ENCODE peak calls at places on chromosomes 16 and 17, in nine cellular contexts. One of them, this sample, is unnamed.

GRCh38 chr17:48791128-48792032 is 25.6 kb downstream of the TTLL6 start:
- DNase-seq in A549: peak; percentile 94
- DNase-seq in skeletal muscle cell: no peak
- DNase-seq in effector memory CD4-positive, alpha-beta T cell: no peak
- DNase-seq in NT2/D1: peak; percentile 76
- DNase-seq in mammary epithelial cell: peak; percentile 68
- DNase-seq in lower lobe of right lung: peak; percentile 62
- DNase-seq in lower leg skin: peak; percentile 79
- DNase-seq in astrocyte of the cerebellum: peak; percentile 64
- DNase-seq in this sample: no peak

GRCh38 chr17:4142107-4142900 is 526 bp downstream of the ZZEF1 start:
- DNase-seq in A549: no peak
- DNase-seq in effector memory CD4-positive, alpha-beta T cell: no peak
- DNase-seq in lower leg skin: peak; percentile 25
- DNase-seq in lower lobe of right lung: peak; percentile 65
- DNase-seq in mammary epithelial cell: no peak
- DNase-seq in skeletal muscle cell: no peak
- DNase-seq in astrocyte of the cerebellum: no peak
- DNase-seq in NT2/D1: no peak
- DNase-seq in this sample: peak; percentile 87

GRCh38 chr17:72556944-72557826 is 436.4 kb downstream of the SOX9 start:
- DNase-seq in astrocyte of the cerebellum: no peak
- DNase-seq in A549: peak; percentile 93
- DNase-seq in lower leg skin: peak; percentile 54
- DNase-seq in effector memory CD4-positive, alpha-beta T cell: no peak
- DNase-seq in lower lobe of right lung: peak; percentile 74
- DNase-seq in NT2/D1: peak; percentile 74
- DNase-seq in skeletal muscle cell: no peak
- DNase-seq in mammary epithelial cell: peak; percentile 67
- DNase-seq in this sample: peak; percentile 82

GRCh38 chr17:62703269-62703775 is 75.9 kb downstream of the MRC2 start:
- DNase-seq in NT2/D1: no peak
- DNase-seq in astrocyte of the cerebellum: no peak
- DNase-seq in mammary epithelial cell: peak; percentile 84
- DNase-seq in effector memory CD4-positive, alpha-beta T cell: no peak
- DNase-seq in lower leg skin: no peak
- DNase-seq in skeletal muscle cell: no peak
- DNase-seq in A549: peak; percentile 38
- DNase-seq in lower lobe of right lung: no peak
- DNase-seq in this sample: peak; percentile 96

GRCh38 chr17:13885953-13886889 is 183.1 kb upstream of the COX10 start:
- DNase-seq in lower leg skin: no peak
- DNase-seq in mammary epithelial cell: no peak
- DNase-seq in lower lobe of right lung: no peak
- DNase-seq in astrocyte of the cerebellum: no peak
- DNase-seq in NT2/D1: no peak
- DNase-seq in skeletal muscle cell: no peak
- DNase-seq in effector memory CD4-positive, alpha-beta T cell: no peak
- DNase-seq in A549: no peak
- DNase-seq in this sample: no peak

GRCh38 chr17:34562387-34562786 is 17.0 kb upstream of the TMEM132E start:
- DNase-seq in NT2/D1: no peak
- DNase-seq in lower leg skin: no peak
- DNase-seq in astrocyte of the cerebellum: no peak
- DNase-seq in lower lobe of right lung: no peak
- DNase-seq in effector memory CD4-positive, alpha-beta T cell: no peak
- DNase-seq in A549: no peak
- DNase-seq in mammary epithelial cell: no peak
- DNase-seq in skeletal muscle cell: no peak
- DNase-seq in this sample: no peak

GRCh38 chr16:1078579-1079021 is 6.1 kb downstream of the SSTR5 start:
- DNase-seq in effector memory CD4-positive, alpha-beta T cell: no peak
- DNase-seq in astrocyte of the cerebellum: peak; percentile 3
- DNase-seq in NT2/D1: no peak
- DNase-seq in A549: peak; percentile 93
- DNase-seq in mammary epithelial cell: peak; percentile 77
- DNase-seq in skeletal muscle cell: peak; percentile 24
- DNase-seq in lower leg skin: peak; percentile 49
- DNase-seq in lower lobe of right lung: no peak
- DNase-seq in this sample: peak; percentile 92

GRCh38 chr17:80146121-80147034 is 550 bp downstream of the EIF4A3 start:
- DNase-seq in effector memory CD4-positive, alpha-beta T cell: peak; percentile 1
- DNase-seq in mammary epithelial cell: no peak
- DNase-seq in astrocyte of the cerebellum: no peak
- DNase-seq in skeletal muscle cell: no peak
- DNase-seq in A549: no peak
- DNase-seq in NT2/D1: no peak
- DNase-seq in lower lobe of right lung: no peak
- DNase-seq in lower leg skin: no peak
- DNase-seq in this sample: no peak

GRCh38 chr16:2720719-2721633 is 952 bp upstream of the PRSS27 start:
- DNase-seq in A549: peak; percentile 82
- DNase-seq in lower lobe of right lung: peak; percentile 90
- DNase-seq in mammary epithelial cell: peak; percentile 72
- DNase-seq in lower leg skin: peak; percentile 66
- DNase-seq in skeletal muscle cell: peak; percentile 31
- DNase-seq in effector memory CD4-positive, alpha-beta T cell: peak; percentile 77
- DNase-seq in NT2/D1: peak; percentile 92
- DNase-seq in astrocyte of the cerebellum: peak; percentile 43
- DNase-seq in this sample: peak; percentile 96

GRCh38 chr16:733382-734207 is 6.7 kb downstream of the HAGHL start:
- DNase-seq in effector memory CD4-positive, alpha-beta T cell: no peak
- DNase-seq in A549: no peak
- DNase-seq in lower leg skin: no peak
- DNase-seq in skeletal muscle cell: no peak
- DNase-seq in astrocyte of the cerebellum: no peak
- DNase-seq in mammary epithelial cell: no peak
- DNase-seq in lower lobe of right lung: no peak
- DNase-seq in NT2/D1: no peak
- DNase-seq in this sample: peak; percentile 73

GRCh38 chr17:66533572-66533971 is 231.2 kb downstream of the PRKCA start:
- DNase-seq in NT2/D1: peak; percentile 52
- DNase-seq in skeletal muscle cell: peak; percentile 79
- DNase-seq in A549: no peak
- DNase-seq in astrocyte of the cerebellum: peak; percentile 59
- DNase-seq in lower lobe of right lung: no peak
- DNase-seq in mammary epithelial cell: no peak
- DNase-seq in lower leg skin: no peak
- DNase-seq in effector memory CD4-positive, alpha-beta T cell: no peak
- DNase-seq in this sample: no peak

GRCh38 chr17:61583242-61583641 is 7.8 kb downstream of the NACA2 start:
- DNase-seq in A549: peak; percentile 73
- DNase-seq in lower lobe of right lung: no peak
- DNase-seq in lower leg skin: no peak
- DNase-seq in astrocyte of the cerebellum: peak; percentile 40
- DNase-seq in NT2/D1: no peak
- DNase-seq in mammary epithelial cell: peak; percentile 55
- DNase-seq in skeletal muscle cell: peak; percentile 18
- DNase-seq in effector memory CD4-positive, alpha-beta T cell: no peak
- DNase-seq in this sample: no peak

GRCh38 chr17:75695830-75696271 is 25.4 kb upstream of the ITGB4 start:
- DNase-seq in skeletal muscle cell: no peak
- DNase-seq in A549: no peak
- DNase-seq in lower lobe of right lung: no peak
- DNase-seq in effector memory CD4-positive, alpha-beta T cell: no peak
- DNase-seq in NT2/D1: no peak
- DNase-seq in mammary epithelial cell: no peak
- DNase-seq in astrocyte of the cerebellum: no peak
- DNase-seq in lower leg skin: peak; percentile 85
- DNase-seq in this sample: peak; percentile 56

GRCh38 chr17:66900126-66901010 is 64.1 kb upstream of the CACNG4 start:
- DNase-seq in NT2/D1: no peak
- DNase-seq in lower leg skin: no peak
- DNase-seq in astrocyte of the cerebellum: no peak
- DNase-seq in mammary epithelial cell: no peak
- DNase-seq in lower lobe of right lung: no peak
- DNase-seq in skeletal muscle cell: no peak
- DNase-seq in A549: peak; percentile 32
- DNase-seq in effector memory CD4-positive, alpha-beta T cell: no peak
- DNase-seq in this sample: no peak

GRCh38 chr17:81025065-81025751 is 9.7 kb upstream of the BAIAP2 start:
- DNase-seq in astrocyte of the cerebellum: no peak
- DNase-seq in lower lobe of right lung: peak; percentile 81
- DNase-seq in lower leg skin: no peak
- DNase-seq in A549: no peak
- DNase-seq in skeletal muscle cell: no peak
- DNase-seq in mammary epithelial cell: no peak
- DNase-seq in effector memory CD4-positive, alpha-beta T cell: no peak
- DNase-seq in NT2/D1: no peak
- DNase-seq in this sample: peak; percentile 44

GRCh38 chr16:53207810-53208752 is 153.3 kb downstream of the CHD9 start:
- DNase-seq in mammary epithelial cell: peak; percentile 82
- DNase-seq in astrocyte of the cerebellum: peak; percentile 72
- DNase-seq in skeletal muscle cell: peak; percentile 51
- DNase-seq in NT2/D1: peak; percentile 78
- DNase-seq in lower lobe of right lung: no peak
- DNase-seq in lower leg skin: peak; percentile 40
- DNase-seq in A549: peak; percentile 84
- DNase-seq in effector memory CD4-positive, alpha-beta T cell: no peak
- DNase-seq in this sample: no peak

GRCh38 chr16:856101-856500 is 55.6 kb upstream of the GNG13 start:
- DNase-seq in effector memory CD4-positive, alpha-beta T cell: no peak
- DNase-seq in lower lobe of right lung: no peak
- DNase-seq in lower leg skin: no peak
- DNase-seq in NT2/D1: no peak
- DNase-seq in astrocyte of the cerebellum: no peak
- DNase-seq in mammary epithelial cell: no peak
- DNase-seq in A549: no peak
- DNase-seq in skeletal muscle cell: no peak
- DNase-seq in this sample: peak; percentile 72

GRCh38 chr16:16154292-16154951 is 68.9 kb downstream of the ABCC6 start:
- DNase-seq in skeletal muscle cell: no peak
- DNase-seq in effector memory CD4-positive, alpha-beta T cell: no peak
- DNase-seq in lower leg skin: no peak
- DNase-seq in A549: no peak
- DNase-seq in mammary epithelial cell: no peak
- DNase-seq in astrocyte of the cerebellum: no peak
- DNase-seq in NT2/D1: no peak
- DNase-seq in lower lobe of right lung: no peak
- DNase-seq in this sample: peak; percentile 55
- H3K4me3 ChIP-seq in skeletal muscle cell: no peak overlapping the region
- H3K4me3 ChIP-seq in effector memory CD4-positive, alpha-beta T cell: no peak overlapping the region
- H3K4me3 ChIP-seq in lower leg skin: no peak overlapping the region
- H3K4me3 ChIP-seq in A549: no peak overlapping the region
- H3K4me3 ChIP-seq in mammary epithelial cell: no peak overlapping the region
- H3K4me3 ChIP-seq in astrocyte of the cerebellum: no peak overlapping the region
- H3K4me3 ChIP-seq in NT2/D1: no peak overlapping the region
- H3K4me3 ChIP-seq in lower lobe of right lung: no peak overlapping the region
- H3K4me3 ChIP-seq in this sample: no peak overlapping the region

GRCh38 chr17:45998987-45999899 is at the start of gene STH:
- DNase-seq in NT2/D1: no peak
- DNase-seq in effector memory CD4-positive, alpha-beta T cell: no peak
- DNase-seq in lower leg skin: no peak
- DNase-seq in mammary epithelial cell: no peak
- DNase-seq in A549: no peak
- DNase-seq in astrocyte of the cerebellum: no peak
- DNase-seq in skeletal muscle cell: no peak
- DNase-seq in lower lobe of right lung: no peak
- DNase-seq in this sample: no peak
- H3K4me3 ChIP-seq in NT2/D1: no peak within 1 kb of the TSS
- H3K4me3 ChIP-seq in effector memory CD4-positive, alpha-beta T cell: no peak within 1 kb of the TSS
- H3K4me3 ChIP-seq in lower leg skin: no peak within 1 kb of the TSS
- H3K4me3 ChIP-seq in mammary epithelial cell: no peak within 1 kb of the TSS
- H3K4me3 ChIP-seq in A549: no peak within 1 kb of the TSS
- H3K4me3 ChIP-seq in astrocyte of the cerebellum: no peak within 1 kb of the TSS
- H3K4me3 ChIP-seq in skeletal muscle cell: no peak within 1 kb of the TSS
- H3K4me3 ChIP-seq in lower lobe of right lung: no peak within 1 kb of the TSS
- H3K4me3 ChIP-seq in this sample: no peak within 1 kb of the TSS

GRCh38 chr17:804541-805435 is 22.6 kb downstream of the MRM3 start:
- DNase-seq in astrocyte of the cerebellum: no peak
- DNase-seq in lower lobe of right lung: no peak
- DNase-seq in lower leg skin: no peak
- DNase-seq in NT2/D1: peak; percentile 16
- DNase-seq in A549: no peak
- DNase-seq in effector memory CD4-positive, alpha-beta T cell: no peak
- DNase-seq in mammary epithelial cell: no peak
- DNase-seq in skeletal muscle cell: no peak
- DNase-seq in this sample: no peak

GRCh38 chr17:800446-801242 is 18.5 kb downstream of the MRM3 start:
- DNase-seq in A549: no peak
- DNase-seq in NT2/D1: no peak
- DNase-seq in effector memory CD4-positive, alpha-beta T cell: no peak
- DNase-seq in skeletal muscle cell: no peak
- DNase-seq in lower lobe of right lung: no peak
- DNase-seq in lower leg skin: no peak
- DNase-seq in mammary epithelial cell: no peak
- DNase-seq in astrocyte of the cerebellum: no peak
- DNase-seq in this sample: no peak

GRCh38 chr17:801660-802059 is 19.5 kb downstream of the MRM3 start:
- DNase-seq in lower leg skin: no peak
- DNase-seq in mammary epithelial cell: no peak
- DNase-seq in NT2/D1: no peak
- DNase-seq in A549: no peak
- DNase-seq in skeletal muscle cell: no peak
- DNase-seq in lower lobe of right lung: no peak
- DNase-seq in astrocyte of the cerebellum: peak; percentile 19
- DNase-seq in effector memory CD4-positive, alpha-beta T cell: no peak
- DNase-seq in this sample: no peak

GRCh38 chr17:802901-803881 is 21.0 kb downstream of the MRM3 start:
- DNase-seq in NT2/D1: no peak
- DNase-seq in lower lobe of right lung: no peak
- DNase-seq in astrocyte of the cerebellum: no peak
- DNase-seq in lower leg skin: no peak
- DNase-seq in A549: no peak
- DNase-seq in skeletal muscle cell: no peak
- DNase-seq in effector memory CD4-positive, alpha-beta T cell: no peak
- DNase-seq in mammary epithelial cell: no peak
- DNase-seq in this sample: no peak

GRCh38 chr17:802481-802880 is 20.3 kb downstream of the MRM3 start:
- DNase-seq in mammary epithelial cell: no peak
- DNase-seq in lower lobe of right lung: no peak
- DNase-seq in NT2/D1: no peak
- DNase-seq in astrocyte of the cerebellum: no peak
- DNase-seq in effector memory CD4-positive, alpha-beta T cell: no peak
- DNase-seq in A549: no peak
- DNase-seq in lower leg skin: no peak
- DNase-seq in skeletal muscle cell: no peak
- DNase-seq in this sample: no peak
- H3K4me3 ChIP-seq in mammary epithelial cell: no peak overlapping the region
- H3K4me3 ChIP-seq in lower lobe of right lung: no peak overlapping the region
- H3K4me3 ChIP-seq in NT2/D1: no peak overlapping the region
- H3K4me3 ChIP-seq in astrocyte of the cerebellum: no peak overlapping the region
- H3K4me3 ChIP-seq in effector memory CD4-positive, alpha-beta T cell: no peak overlapping the region
- H3K4me3 ChIP-seq in A549: no peak overlapping the region
- H3K4me3 ChIP-seq in lower leg skin: no peak overlapping the region
- H3K4me3 ChIP-seq in skeletal muscle cell: no peak overlapping the region
- H3K4me3 ChIP-seq in this sample: no peak overlapping the region

DNA sequence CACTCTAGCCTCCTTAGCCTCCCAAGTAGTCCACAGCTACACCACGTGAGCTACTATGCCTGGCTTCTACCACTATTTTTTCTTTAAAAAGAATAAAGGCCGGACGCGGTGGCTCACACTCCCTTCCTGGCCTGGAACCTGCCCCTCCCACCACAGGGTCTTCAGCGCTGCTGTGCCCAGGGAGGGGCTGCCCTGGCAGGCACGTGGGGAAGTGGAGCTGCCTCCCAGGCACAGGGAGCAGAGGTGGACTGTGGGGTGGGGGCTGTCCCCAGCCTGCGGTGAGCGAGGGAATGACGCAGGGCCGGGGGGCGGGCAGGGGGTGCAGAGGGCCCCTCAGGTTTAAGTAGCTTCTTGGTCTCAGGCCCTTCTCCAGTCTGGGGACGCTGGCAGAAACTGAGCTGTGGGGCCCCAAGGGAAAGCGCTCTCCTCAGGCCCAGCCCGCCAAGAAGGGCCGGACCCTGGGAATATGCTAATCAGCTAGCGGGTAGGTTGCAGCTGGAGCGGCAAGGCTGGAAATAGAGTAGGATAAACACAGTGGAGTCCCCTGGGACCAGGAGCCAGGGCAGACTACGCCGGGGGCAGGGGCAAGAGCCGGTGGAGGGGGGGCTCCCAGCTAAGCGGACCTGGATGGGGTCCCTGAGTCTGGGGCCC is 46.8 kb downstream of the TIMM22 start:
- DNase-seq in NT2/D1: peak; percentile 16
- DNase-seq in mammary epithelial cell: no peak
- DNase-seq in A549: no peak
- DNase-seq in lower lobe of right lung: peak; percentile 47
- DNase-seq in astrocyte of the cerebellum: no peak
- DNase-seq in lower leg skin: no peak
- DNase-seq in effector memory CD4-positive, alpha-beta T cell: no peak
- DNase-seq in skeletal muscle cell: no peak
- DNase-seq in this sample: peak; percentile 82
- H3K4me3 ChIP-seq in NT2/D1: no peak overlapping the region
- H3K4me3 ChIP-seq in mammary epithelial cell: no peak overlapping the region
- H3K4me3 ChIP-seq in A549: no peak overlapping the region
- H3K4me3 ChIP-seq in lower lobe of right lung: peak overlapping the region; percentile 27
- H3K4me3 ChIP-seq in astrocyte of the cerebellum: no peak overlapping the region
- H3K4me3 ChIP-seq in lower leg skin: no peak overlapping the region
- H3K4me3 ChIP-seq in effector memory CD4-positive, alpha-beta T cell: no peak overlapping the region
- H3K4me3 ChIP-seq in skeletal muscle cell: no peak overlapping the region
- H3K4me3 ChIP-seq in this sample: no peak overlapping the region

This sample was measured in kidney.